ENCODE peak calls at places on chromosomes 3 and 15, in five cellular contexts. R, H, I, A and M are unnamed samples.

GRCh38 chr15:89632563-89633430 is 22.5 kb downstream of the KIF7 start:
- DNase-seq in R (no peak), H (no peak), I (no peak), A (no peak), M (no peak)

GRCh38 chr15:77762747-77763146 is 130.0 kb upstream of the LINGO1 start:
- DNase-seq in R (no peak), H (no peak), I (no peak), A (no peak), M (no peak)

GRCh38 chr15:43292375-43293078 is 25.8 kb upstream of the TGM5 start:
- DNase-seq in R (no peak), H (no peak), I (no peak), A (no peak), M (no peak)

GRCh38 chr3:66453525-66454463 is 47.0 kb downstream of the LRIG1 start:
- DNase-seq in R (no peak), H (no peak), I (no peak), A (no peak), M (no peak)

GRCh38 chr3:54951405-54951804 is 23.5 kb upstream of the LRTM1 start:
- DNase-seq in R (no peak), H (no peak), I (peak; percentile 72), A (peak; percentile 84), M (no peak)

GRCh38 chr15:65051266-65051665 is 6.1 kb downstream of the SLC51B start:
- DNase-seq in R (no peak), H (no peak), I (no peak), A (no peak), M (no peak)

GRCh38 chr3:52468336-52468735 is 12.9 kb downstream of the NISCH start:
- DNase-seq in R (no peak), H (no peak), I (no peak), A (no peak), M (no peak)

GRCh38 chr3:182905623-182906022 is 74.7 kb downstream of the DCUN1D1 start:
- DNase-seq in R (no peak), H (no peak), I (no peak), A (no peak), M (no peak)

GRCh38 chr15:90681480-90681879 is 35.7 kb upstream of the BLM start:
- DNase-seq in R (no peak), H (no peak), I (no peak), A (peak; percentile 71), M (no peak)

GRCh38 chr3:13710251-13710650 is 161.3 kb downstream of the FBLN2 start:
- DNase-seq in R (no peak), H (no peak), I (no peak), A (no peak), M (no peak)

GRCh38 chr15:28093761-28094535 is 5.2 kb downstream of the OCA2 start:
- DNase-seq in R (no peak), H (no peak), I (no peak), A (no peak), M (no peak)

GRCh38 chr3:22939349-22939748 is 263.8 kb upstream of the UBE2E2 start:
- DNase-seq in R (no peak), H (no peak), I (no peak), A (peak; percentile 18), M (no peak)

GRCh38 chr3:126056123-126056522 is 27.8 kb downstream of the SLC41A3 start:
- DNase-seq in R (no peak), H (no peak), I (no peak), A (no peak), M (no peak)

GRCh38 chr15:31069360-31070000 is 32.0 kb downstream of the TRPM1 start:
- DNase-seq in R (no peak), H (no peak), I (peak; percentile 12), A (no peak), M (no peak)

GRCh38 chr3:189687475-189687874 is 56.3 kb downstream of the TP63 start:
- DNase-seq in R (no peak), H (no peak), I (no peak), A (no peak), M (no peak)

GRCh38 chr3:185843126-185843525 is 18.3 kb upstream of the IGF2BP2 start:
- DNase-seq in R (no peak), H (no peak), I (no peak), A (no peak), M (no peak)

GRCh38 chr3:142925140-142925539 is 36.3 kb upstream of the PCOLCE2 start:
- DNase-seq in R (no peak), H (no peak), I (no peak), A (no peak), M (no peak)

GRCh38 chr3:185062221-185062620 is 90.6 kb downstream of the C3orf70 start:
- DNase-seq in R (no peak), H (no peak), I (no peak), A (no peak), M (no peak)

GRCh38 chr3:38349684-38350359 is 3.2 kb downstream of the XYLB start:
- DNase-seq in R (no peak), H (no peak), I (no peak), A (no peak), M (no peak)

GRCh38 chr15:78840661-78841060 is 29.4 kb upstream of the ADAMTS7 start:
- DNase-seq in R (no peak), H (no peak), I (no peak), A (no peak), M (peak; percentile 49)

GRCh38 chr3:193915613-193916012 is 220.3 kb upstream of the HES1 start:
- DNase-seq in R (no peak), H (no peak), I (no peak), A (no peak), M (no peak)

GRCh38 chr3:176208915-176209314 is 988.4 kb downstream of the TBL1XR1 start:
- DNase-seq in R (no peak), H (no peak), I (no peak), A (no peak), M (no peak)

GRCh38 chr3:179321585-179322322 is 1.1 kb upstream of the ZNF639 start:
- DNase-seq in R (peak; percentile 39), H (no peak), I (no peak), A (no peak), M (no peak)
- H3K4me3 ChIP-seq in R (peak overlapping the region; percentile 80), H (peak overlapping the region; percentile 78), I (peak overlapping the region; percentile 1), A (peak overlapping the region; percentile 94), M (peak overlapping the region; percentile 98)

DNA sequence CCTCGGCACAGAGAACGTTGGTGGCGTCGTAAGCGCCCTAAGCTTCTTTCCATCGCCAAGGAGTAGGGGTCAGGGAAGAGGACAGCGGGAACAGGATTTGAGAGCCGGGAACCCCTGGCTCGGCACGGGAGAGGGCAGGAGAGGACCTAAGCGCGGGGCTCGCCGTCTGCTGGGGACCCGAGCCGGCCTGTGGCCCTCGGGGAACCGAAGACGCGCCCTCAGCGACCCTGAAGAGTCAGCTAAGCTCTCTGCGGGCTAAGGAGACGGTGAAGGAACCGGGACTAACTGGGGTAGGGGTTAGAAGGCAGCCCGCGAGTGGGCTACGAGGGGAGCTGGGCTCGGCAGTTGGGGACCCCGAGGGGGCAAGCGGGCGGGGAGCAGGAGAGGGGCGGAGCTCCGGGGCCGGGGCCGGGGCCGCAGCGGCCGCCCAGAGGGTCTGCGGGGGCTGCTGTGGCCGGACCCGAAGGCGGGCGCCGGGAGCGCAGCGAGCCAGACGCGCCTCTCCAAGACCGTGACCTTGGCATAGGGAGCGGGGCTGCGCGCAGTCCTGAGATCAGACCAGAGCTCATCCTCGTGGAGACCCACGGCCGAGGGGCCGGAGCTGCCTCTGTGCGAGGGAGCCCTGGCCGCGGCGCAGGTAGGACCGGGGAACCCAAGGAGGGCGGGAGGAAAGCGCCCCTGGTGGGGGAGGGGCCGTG is 574 bp downstream of the CASR start:
- DNase-seq in R (no peak), H (no peak), I (peak; percentile 81), A (no peak), M (no peak)
- H3K4me3 ChIP-seq in R (peak overlapping the region; percentile 29), H (peak overlapping the region; percentile 59), I (peak overlapping the region; percentile 49), A (no peak overlapping the region), M (peak overlapping the region; percentile 44)

DNA sequence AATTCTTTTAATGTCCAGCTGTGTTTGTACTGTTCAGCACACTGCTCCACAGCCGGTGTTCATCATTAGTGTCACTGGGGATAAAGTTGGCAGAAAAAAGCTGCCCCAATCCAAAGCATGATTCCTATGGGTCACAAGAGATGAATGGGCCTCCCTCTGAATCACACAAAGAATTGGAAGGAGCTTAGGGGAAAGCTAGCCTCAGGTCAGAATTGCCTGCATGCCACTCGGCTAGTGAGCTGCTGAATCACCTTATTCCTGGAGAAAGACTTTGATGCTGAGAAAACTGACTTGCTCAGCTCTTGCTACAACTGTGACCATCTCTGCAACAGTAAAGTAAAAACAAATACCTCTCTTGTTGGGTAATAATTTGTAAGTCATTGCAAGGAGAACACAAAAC is 3.5 kb downstream of the CCK start:
- DNase-seq in R (peak; percentile 14), H (no peak), I (no peak), A (peak; percentile 39), M (no peak)
- H3K4me3 ChIP-seq in R (no peak overlapping the region), H (no peak overlapping the region), I (no peak overlapping the region), A (no peak overlapping the region), M (no peak overlapping the region)

GRCh38 chr15:91694829-91695205 is 158.7 kb upstream of the SLCO3A1 start:
- DNase-seq in R (no peak), H (no peak), I (no peak), A (peak; percentile 18), M (no peak)
- H3K4me3 ChIP-seq in R (no peak overlapping the region), H (no peak overlapping the region), I (no peak overlapping the region), A (peak overlapping the region; percentile 16), M (no peak overlapping the region)

DNA sequence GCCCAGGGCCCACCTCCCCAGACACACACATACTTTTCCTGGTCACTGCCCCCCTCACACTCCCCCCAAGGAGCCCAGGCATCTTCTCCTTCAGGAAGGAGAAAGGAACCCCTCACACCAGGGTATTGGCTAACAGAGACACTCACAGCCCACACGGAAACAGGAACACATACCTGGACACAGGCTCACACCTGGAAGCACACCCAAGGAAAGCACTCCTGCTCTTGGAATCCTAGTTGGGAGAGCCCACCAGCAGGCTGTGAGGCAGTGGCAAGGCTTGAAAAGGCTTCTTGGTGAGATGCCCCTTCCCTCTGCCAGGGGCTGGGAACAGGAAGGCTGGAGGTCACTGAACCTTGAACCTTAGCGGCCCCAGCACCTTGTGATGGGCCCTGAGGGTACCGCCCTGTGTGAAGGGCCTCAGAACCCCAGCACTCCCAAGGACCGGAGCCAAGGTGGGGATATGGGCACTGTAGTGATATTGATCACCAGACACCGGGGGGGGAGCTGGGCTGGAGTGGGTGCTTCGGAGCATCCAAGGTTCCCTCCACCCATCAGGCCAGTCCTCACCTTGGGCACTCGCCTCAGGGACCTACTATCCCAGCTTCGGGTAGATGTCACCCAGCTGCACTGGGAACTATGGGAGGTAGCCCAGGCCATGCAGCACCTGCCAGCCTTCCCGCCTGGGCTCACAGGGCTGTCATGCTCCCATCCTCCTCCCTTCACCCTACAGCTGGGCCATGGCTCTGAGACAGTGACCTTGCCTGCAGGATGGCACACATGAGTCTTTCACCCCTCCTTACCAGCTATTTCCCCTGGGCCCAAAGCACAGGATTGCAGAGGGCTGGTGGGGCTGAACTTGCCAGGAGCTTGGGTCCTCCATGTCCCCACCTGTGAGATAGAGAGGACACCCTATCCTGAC is 16.4 kb downstream of the MYL3 start:
- DNase-seq in R (no peak), H (no peak), I (peak; percentile 63), A (no peak), M (no peak)
- H3K4me3 ChIP-seq in R (no peak overlapping the region), H (peak overlapping the region; percentile 41), I (peak overlapping the region; percentile 46), A (peak overlapping the region; percentile 42), M (no peak overlapping the region)

DNA sequence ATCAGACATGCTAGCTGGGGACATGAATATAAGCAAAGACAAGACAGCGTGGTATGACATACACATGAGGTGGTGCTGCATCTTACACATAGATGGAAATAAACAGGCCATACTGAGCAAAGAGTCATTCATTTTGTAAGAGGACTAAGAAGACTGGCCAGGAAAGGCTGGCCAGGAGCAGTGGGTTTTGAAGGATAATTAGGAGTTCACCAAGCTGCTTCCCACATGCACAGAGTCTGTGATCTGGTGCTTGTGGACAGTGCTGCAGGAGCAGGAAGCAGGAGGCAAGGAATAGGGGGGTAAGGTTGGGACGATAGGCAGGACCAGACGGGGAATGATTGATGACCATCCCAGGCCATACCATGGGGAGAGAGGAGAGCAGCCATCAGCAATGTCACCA is 41.5 kb downstream of the ST8SIA2 start:
- DNase-seq in R (no peak), H (no peak), I (no peak), A (no peak), M (no peak)
- H3K4me3 ChIP-seq in R (no peak overlapping the region), H (no peak overlapping the region), I (no peak overlapping the region), A (no peak overlapping the region), M (no peak overlapping the region)